ENCODE peak calls at places on chromosomes 4 and X, in five cellular contexts. One of them, this sample, is unnamed. For H3K4me1, the result is how much of the 10 kb centered on the place peaks cover.

GRCh38 chr4:92304636-92305035 is 870 bp downstream of the GRID2 start:
- DNase-seq in left ventricle myocardium inferior: no peak
- DNase-seq in ovary: no peak
- DNase-seq in neural progenitor cell: peak
- DNase-seq in cardiac muscle cell: peak
- DNase-seq in this sample: no peak

GRCh38 chrX:11532291-11533075 is 133.2 kb downstream of the ARHGAP6 start:
- DNase-seq in ovary: peak
- DNase-seq in neural progenitor cell: no peak
- DNase-seq in cardiac muscle cell: no peak
- DNase-seq in left ventricle myocardium inferior: no peak
- DNase-seq in this sample: no peak

GRCh38 chr4:159446266-159446976 is 343.5 kb downstream of the RAPGEF2 start:
- DNase-seq in left ventricle myocardium inferior: no peak
- DNase-seq in neural progenitor cell: peak
- DNase-seq in cardiac muscle cell: peak
- DNase-seq in ovary: no peak
- DNase-seq in this sample: peak

GRCh38 chrX:42714981-42715688 is 62.8 kb downstream of the PPP1R2C start:
- DNase-seq in left ventricle myocardium inferior: peak
- DNase-seq in neural progenitor cell: peak
- DNase-seq in cardiac muscle cell: peak
- DNase-seq in ovary: peak
- DNase-seq in this sample: peak

GRCh38 chr4:98150092-98150761 is 7.0 kb upstream of the STPG2 start:
- DNase-seq in left ventricle myocardium inferior: no peak
- DNase-seq in ovary: no peak
- DNase-seq in cardiac muscle cell: no peak
- DNase-seq in neural progenitor cell: no peak
- DNase-seq in this sample: no peak

GRCh38 chrX:50962156-50962555 is 51.6 kb downstream of the BMP15 start:
- DNase-seq in neural progenitor cell: no peak
- DNase-seq in left ventricle myocardium inferior: no peak
- DNase-seq in ovary: no peak
- DNase-seq in cardiac muscle cell: no peak
- DNase-seq in this sample: no peak

GRCh38 chr4:24382381-24382780 is 202.0 kb downstream of the DHX15 start:
- DNase-seq in neural progenitor cell: no peak
- DNase-seq in left ventricle myocardium inferior: no peak
- DNase-seq in cardiac muscle cell: no peak
- DNase-seq in ovary: no peak
- DNase-seq in this sample: no peak

GRCh38 chr4:123466080-123466785 is 69.6 kb downstream of the SPRY1 start:
- DNase-seq in neural progenitor cell: no peak
- DNase-seq in left ventricle myocardium inferior: no peak
- DNase-seq in ovary: no peak
- DNase-seq in cardiac muscle cell: no peak
- DNase-seq in this sample: no peak

GRCh38 chr4:26022346-26022891 is 108.4 kb downstream of the SMIM20 start:
- DNase-seq in ovary: no peak
- DNase-seq in left ventricle myocardium inferior: no peak
- DNase-seq in cardiac muscle cell: no peak
- DNase-seq in neural progenitor cell: no peak
- DNase-seq in this sample: peak

GRCh38 chrX:123732679-123733363 is at the start of gene THOC2:
- DNase-seq in cardiac muscle cell: peak
- DNase-seq in neural progenitor cell: peak
- DNase-seq in ovary: peak
- DNase-seq in left ventricle myocardium inferior: peak
- DNase-seq in this sample: peak

GRCh38 chr4:155673453-155673979 is 6.9 kb downstream of the GUCY1A1 start:
- DNase-seq in left ventricle myocardium inferior: no peak
- DNase-seq in cardiac muscle cell: no peak
- DNase-seq in neural progenitor cell: no peak
- DNase-seq in ovary: no peak
- DNase-seq in this sample: no peak

GRCh38 chr4:175827510-175827909 is 15.4 kb upstream of the GPM6A start:
- DNase-seq in cardiac muscle cell: no peak
- DNase-seq in neural progenitor cell: peak
- DNase-seq in ovary: no peak
- DNase-seq in left ventricle myocardium inferior: no peak
- DNase-seq in this sample: no peak

GRCh38 chr4:118270492-118270891 is 82.3 kb downstream of the PRSS12 start:
- DNase-seq in left ventricle myocardium inferior: no peak
- DNase-seq in cardiac muscle cell: peak
- DNase-seq in ovary: no peak
- DNase-seq in neural progenitor cell: peak
- DNase-seq in this sample: peak

GRCh38 chr4:66273110-66273509 is 602.8 kb upstream of the EPHA5 start:
- DNase-seq in ovary: no peak
- DNase-seq in left ventricle myocardium inferior: no peak
- DNase-seq in cardiac muscle cell: peak
- DNase-seq in neural progenitor cell: no peak
- DNase-seq in this sample: no peak

GRCh38 chr4:157242871-157243270 is 22.3 kb downstream of the GRIA2 start:
- DNase-seq in ovary: no peak
- DNase-seq in left ventricle myocardium inferior: no peak
- DNase-seq in cardiac muscle cell: no peak
- DNase-seq in neural progenitor cell: no peak
- DNase-seq in this sample: no peak

GRCh38 chr4:62618042-62618441 is 1417.9 kb downstream of the ADGRL3 start:
- DNase-seq in ovary: no peak
- DNase-seq in cardiac muscle cell: no peak
- DNase-seq in left ventricle myocardium inferior: no peak
- DNase-seq in neural progenitor cell: no peak
- DNase-seq in this sample: no peak

GRCh38 chrX:8366491-8366890 is 98.1 kb upstream of the VCX3B start:
- DNase-seq in left ventricle myocardium inferior: no peak
- DNase-seq in ovary: no peak
- DNase-seq in neural progenitor cell: no peak
- DNase-seq in cardiac muscle cell: no peak
- DNase-seq in this sample: no peak

GRCh38 chr4:28724239-28724638 is 1863.6 kb downstream of the STIM2 start:
- DNase-seq in ovary: no peak
- DNase-seq in neural progenitor cell: no peak
- DNase-seq in left ventricle myocardium inferior: no peak
- DNase-seq in cardiac muscle cell: no peak
- DNase-seq in this sample: no peak

GRCh38 chr4:83340692-83341343 is 6.2 kb upstream of the HPSE start:
- DNase-seq in ovary: no peak
- DNase-seq in cardiac muscle cell: no peak
- DNase-seq in left ventricle myocardium inferior: no peak
- DNase-seq in neural progenitor cell: no peak
- DNase-seq in this sample: no peak

GRCh38 chr4:82268050-82268825 is 105.6 kb downstream of the HNRNPD start:
- DNase-seq in cardiac muscle cell: peak
- DNase-seq in left ventricle myocardium inferior: peak
- DNase-seq in ovary: peak
- DNase-seq in neural progenitor cell: peak
- DNase-seq in this sample: peak

GRCh38 chr4:168978001-168978700 is 31.9 kb downstream of the CBR4 start:
- DNase-seq in ovary: no peak
- DNase-seq in cardiac muscle cell: no peak
- DNase-seq in left ventricle myocardium inferior: no peak
- DNase-seq in neural progenitor cell: no peak
- DNase-seq in this sample: no peak

GRCh38 chr4:17494258-17494657 is 17.6 kb downstream of the QDPR start:
- DNase-seq in left ventricle myocardium inferior: no peak
- DNase-seq in cardiac muscle cell: no peak
- DNase-seq in neural progenitor cell: no peak
- DNase-seq in ovary: no peak
- DNase-seq in this sample: peak

GRCh38 chr4:184444953-184445309 is 29.4 kb downstream of the IRF2 start:
- DNase-seq in ovary: no peak
- DNase-seq in left ventricle myocardium inferior: no peak
- DNase-seq in cardiac muscle cell: no peak
- DNase-seq in neural progenitor cell: no peak
- DNase-seq in this sample: no peak
- H3K4me1 ChIP-seq in ovary: under half
- H3K4me1 ChIP-seq in left ventricle myocardium inferior: half or more
- H3K4me1 ChIP-seq in cardiac muscle cell: under half
- H3K4me1 ChIP-seq in neural progenitor cell: under half
- H3K4me1 ChIP-seq in this sample: under half

GRCh38 chr4:89305028-89305427 is 2.6 kb downstream of the GPRIN3 start:
- DNase-seq in neural progenitor cell: no peak
- DNase-seq in left ventricle myocardium inferior: no peak
- DNase-seq in cardiac muscle cell: no peak
- DNase-seq in ovary: no peak
- DNase-seq in this sample: no peak
- H3K4me1 ChIP-seq in neural progenitor cell: under half
- H3K4me1 ChIP-seq in left ventricle myocardium inferior: half or more
- H3K4me1 ChIP-seq in cardiac muscle cell: under half
- H3K4me1 ChIP-seq in ovary: under half
- H3K4me1 ChIP-seq in this sample: under half

GRCh38 chr4:6279582-6280289 is 10.1 kb downstream of the WFS1 start:
- DNase-seq in cardiac muscle cell: no peak
- DNase-seq in ovary: no peak
- DNase-seq in neural progenitor cell: no peak
- DNase-seq in left ventricle myocardium inferior: no peak
- DNase-seq in this sample: no peak
- H3K4me1 ChIP-seq in cardiac muscle cell: under half
- H3K4me1 ChIP-seq in ovary: half or more
- H3K4me1 ChIP-seq in neural progenitor cell: under half
- H3K4me1 ChIP-seq in left ventricle myocardium inferior: half or more
- H3K4me1 ChIP-seq in this sample: under half

GRCh38 chrX:134137353-134137752 is 99.6 kb upstream of the CCDC160 start:
- DNase-seq in neural progenitor cell: no peak
- DNase-seq in cardiac muscle cell: no peak
- DNase-seq in left ventricle myocardium inferior: no peak
- DNase-seq in ovary: no peak
- DNase-seq in this sample: no peak
- H3K4me1 ChIP-seq in neural progenitor cell: under half
- H3K4me1 ChIP-seq in cardiac muscle cell: under half
- H3K4me1 ChIP-seq in left ventricle myocardium inferior: under half
- H3K4me1 ChIP-seq in ovary: under half
- H3K4me1 ChIP-seq in this sample: under half

DNA sequence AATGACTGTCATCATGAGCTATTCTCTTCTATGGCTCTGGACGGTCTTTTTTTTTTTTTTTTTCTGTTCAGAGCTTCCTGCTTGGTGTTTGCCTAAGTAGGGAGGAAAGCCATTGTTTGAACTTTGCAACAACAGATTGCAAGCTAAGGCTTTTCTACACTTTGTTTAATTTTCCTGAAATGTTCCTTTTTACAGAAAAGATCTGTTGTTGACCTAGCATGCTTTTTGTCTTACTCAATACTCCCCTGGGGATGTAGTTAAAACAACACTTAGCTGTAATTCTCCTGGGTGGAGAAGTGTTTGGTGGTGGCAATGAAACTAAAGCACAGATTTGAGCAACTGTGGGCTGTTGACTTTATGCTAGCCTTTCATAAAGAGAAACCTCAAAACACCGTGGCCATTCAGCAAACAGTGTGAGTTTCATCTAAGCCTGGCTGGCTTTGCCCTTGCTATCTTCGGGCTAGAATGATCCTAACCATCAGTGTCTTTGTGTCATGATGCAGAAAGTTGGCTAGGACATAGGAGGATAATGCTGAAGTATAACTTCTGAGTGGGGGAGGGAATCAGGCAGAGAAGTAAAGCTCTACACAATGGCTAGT is 110.5 kb downstream of the ANXA3 start:
- DNase-seq in left ventricle myocardium inferior: no peak
- DNase-seq in neural progenitor cell: peak
- DNase-seq in cardiac muscle cell: no peak
- DNase-seq in ovary: no peak
- DNase-seq in this sample: peak
- H3K4me1 ChIP-seq in left ventricle myocardium inferior: under half
- H3K4me1 ChIP-seq in neural progenitor cell: under half
- H3K4me1 ChIP-seq in cardiac muscle cell: under half
- H3K4me1 ChIP-seq in ovary: under half
- H3K4me1 ChIP-seq in this sample: half or more

DNA sequence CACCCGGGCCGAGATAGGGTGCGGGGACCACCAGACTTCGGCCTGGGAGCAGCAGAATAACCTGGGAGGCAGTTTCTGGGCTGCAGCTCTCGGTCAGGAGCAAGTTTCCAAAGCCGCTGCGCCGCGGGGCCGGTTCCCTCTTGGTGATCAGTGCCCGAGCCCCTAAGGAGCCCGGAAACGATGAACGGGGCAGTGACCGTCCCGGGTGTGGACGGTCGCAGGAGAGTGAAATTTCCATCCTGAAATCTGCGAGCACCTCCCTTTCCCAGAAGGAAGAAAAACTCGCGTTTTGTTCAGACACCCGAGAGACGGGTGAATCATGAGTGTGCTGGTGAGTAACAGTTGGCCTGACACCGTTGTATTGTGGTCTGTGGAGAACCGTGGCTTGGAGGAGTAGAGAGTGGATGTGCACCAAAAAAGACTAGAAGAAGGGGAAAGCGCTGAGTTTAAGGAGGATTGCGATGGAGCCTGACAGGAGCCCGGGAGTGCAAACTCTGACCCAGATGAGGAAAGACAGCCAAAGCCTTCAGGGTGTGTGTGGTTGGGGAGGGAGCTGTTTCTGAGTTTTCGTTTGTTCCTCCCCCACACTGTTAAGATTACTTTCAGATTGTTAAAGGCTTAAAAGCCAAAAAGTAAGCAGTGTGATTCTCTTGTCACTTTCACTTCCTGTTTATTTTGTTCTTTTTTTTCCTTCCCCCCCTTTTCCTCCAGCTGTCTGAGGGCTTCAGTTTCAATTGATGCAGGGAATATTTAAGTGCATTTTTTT is 824 bp downstream of the MCUB start:
- DNase-seq in left ventricle myocardium inferior: peak
- DNase-seq in cardiac muscle cell: peak
- DNase-seq in neural progenitor cell: peak
- DNase-seq in ovary: peak
- DNase-seq in this sample: peak
- H3K4me1 ChIP-seq in left ventricle myocardium inferior: under half
- H3K4me1 ChIP-seq in cardiac muscle cell: under half
- H3K4me1 ChIP-seq in neural progenitor cell: under half
- H3K4me1 ChIP-seq in ovary: under half
- H3K4me1 ChIP-seq in this sample: under half

GRCh38 chr4:153432971-153433752 is 33.0 kb upstream of the TMEM131L start:
- DNase-seq in ovary: peak
- DNase-seq in cardiac muscle cell: peak
- DNase-seq in left ventricle myocardium inferior: peak
- DNase-seq in neural progenitor cell: peak
- DNase-seq in this sample: peak
- H3K4me1 ChIP-seq in ovary: under half
- H3K4me1 ChIP-seq in cardiac muscle cell: under half
- H3K4me1 ChIP-seq in left ventricle myocardium inferior: under half
- H3K4me1 ChIP-seq in neural progenitor cell: under half
- H3K4me1 ChIP-seq in this sample: under half

GRCh38 chr4:87047281-87047798 is 112.5 kb downstream of the AFF1 start:
- DNase-seq in ovary: no peak
- DNase-seq in neural progenitor cell: no peak
- DNase-seq in left ventricle myocardium inferior: no peak
- DNase-seq in cardiac muscle cell: no peak
- DNase-seq in this sample: no peak
- H3K4me1 ChIP-seq in ovary: under half
- H3K4me1 ChIP-seq in neural progenitor cell: half or more
- H3K4me1 ChIP-seq in left ventricle myocardium inferior: half or more
- H3K4me1 ChIP-seq in cardiac muscle cell: half or more
- H3K4me1 ChIP-seq in this sample: under half